ENCODE peak calls at places on chromosomes 6 and 20, in eight cellular contexts. R, F, B, H, Q, P, N and W are unnamed samples.
A peak's percentile ranks its signal among the peaks of the same experiment; 100 is the strongest.

GRCh38 chr6:154386848-154387717 is 30.5 kb upstream of the IPCEF1 start:
- DNase-seq in P (no peak), Q (no peak), B (no peak), F (no peak), H (peak; percentile 87), N (no peak), R (no peak), W (no peak)

GRCh38 chr20:43322851-43323250 is 133.1 kb upstream of the PTPRT start:
- DNase-seq in Q (no peak), F (no peak), P (no peak), R (no peak), H (no peak), N (no peak), B (peak; percentile 21), W (no peak)

GRCh38 chr6:47303383-47303782 is 6.3 kb downstream of the TNFRSF21 start:
- DNase-seq in N (no peak), F (no peak), B (no peak), P (no peak), Q (no peak), R (no peak), H (no peak), W (no peak)

GRCh38 chr20:10511166-10511506 is 76.0 kb downstream of the SLX4IP start:
- DNase-seq in H (no peak), N (no peak), P (no peak), Q (no peak), B (no peak), F (no peak), R (no peak), W (no peak)

GRCh38 chr20:37877832-37878772 is 24.8 kb upstream of the VSTM2L start:
- DNase-seq in N (no peak), P (no peak), H (peak; percentile 75), R (no peak), F (no peak), Q (no peak), B (no peak), W (no peak)

GRCh38 chr6:132084811-132085509 is 133.8 kb upstream of the CCN2 start:
- DNase-seq in N (no peak), Q (no peak), F (no peak), R (no peak), B (no peak), P (no peak), H (no peak), W (no peak)

GRCh38 chr6:43668151-43669028 is 19.2 kb downstream of the MRPS18A start:
- DNase-seq in F (peak; percentile 73), H (peak; percentile 76), B (peak; percentile 79), N (no peak), Q (peak; percentile 44), P (peak; percentile 81), R (peak; percentile 74), W (peak; percentile 98)

GRCh38 chr6:21987501-21987957 is 309.3 kb downstream of the PRL start:
- DNase-seq in H (peak; percentile 5), N (no peak), R (peak; percentile 88), Q (peak; percentile 84), B (peak; percentile 80), F (peak; percentile 48), P (peak; percentile 59), W (peak; percentile 13)

GRCh38 chr6:20877008-20877937 is 343.0 kb downstream of the CDKAL1 start:
- DNase-seq in N (peak; percentile 64), P (peak; percentile 45), H (peak; percentile 93), Q (peak; percentile 53), F (no peak), B (peak; percentile 32), R (peak; percentile 69), W (peak; percentile 5)

GRCh38 chr20:6120491-6120988 is 2.3 kb downstream of the FERMT1 start:
- DNase-seq in H (no peak), P (no peak), N (no peak), B (no peak), Q (no peak), R (no peak), F (no peak), W (no peak)

GRCh38 chr6:113122060-113122459 is 735.1 kb upstream of the MARCKS start:
- DNase-seq in H (peak; percentile 25), N (no peak), B (no peak), F (no peak), R (no peak), P (no peak), Q (no peak), W (peak; percentile 35)

GRCh38 chr6:45479834-45480696 is 102.3 kb upstream of the SUPT3H start:
- DNase-seq in P (no peak), R (no peak), B (no peak), N (no peak), H (no peak), F (no peak), Q (no peak), W (no peak)

GRCh38 chr20:31633339-31633914 is 4.3 kb upstream of the COX4I2 start:
- DNase-seq in Q (no peak), R (no peak), H (no peak), P (no peak), F (peak; percentile 47), B (no peak), N (no peak), W (no peak)
- H3K27ac ChIP-seq in Q (no peak overlapping the region), R (no peak overlapping the region), H (no peak overlapping the region), P (no peak overlapping the region), F (no peak overlapping the region), B (no peak overlapping the region), N (no peak overlapping the region), W (no peak overlapping the region)

GRCh38 chr6:104957301-104958177 is 632 bp downstream of the LIN28B start:
- DNase-seq in P (no peak), H (peak; percentile 16), F (no peak), Q (no peak), B (no peak), N (no peak), R (no peak), W (no peak)
- H3K27ac ChIP-seq in P (no peak overlapping the region), H (peak overlapping the region; percentile 90), F (no peak overlapping the region), Q (no peak overlapping the region), B (no peak overlapping the region), N (no peak overlapping the region), R (no peak overlapping the region), W (no peak overlapping the region)

DNA sequence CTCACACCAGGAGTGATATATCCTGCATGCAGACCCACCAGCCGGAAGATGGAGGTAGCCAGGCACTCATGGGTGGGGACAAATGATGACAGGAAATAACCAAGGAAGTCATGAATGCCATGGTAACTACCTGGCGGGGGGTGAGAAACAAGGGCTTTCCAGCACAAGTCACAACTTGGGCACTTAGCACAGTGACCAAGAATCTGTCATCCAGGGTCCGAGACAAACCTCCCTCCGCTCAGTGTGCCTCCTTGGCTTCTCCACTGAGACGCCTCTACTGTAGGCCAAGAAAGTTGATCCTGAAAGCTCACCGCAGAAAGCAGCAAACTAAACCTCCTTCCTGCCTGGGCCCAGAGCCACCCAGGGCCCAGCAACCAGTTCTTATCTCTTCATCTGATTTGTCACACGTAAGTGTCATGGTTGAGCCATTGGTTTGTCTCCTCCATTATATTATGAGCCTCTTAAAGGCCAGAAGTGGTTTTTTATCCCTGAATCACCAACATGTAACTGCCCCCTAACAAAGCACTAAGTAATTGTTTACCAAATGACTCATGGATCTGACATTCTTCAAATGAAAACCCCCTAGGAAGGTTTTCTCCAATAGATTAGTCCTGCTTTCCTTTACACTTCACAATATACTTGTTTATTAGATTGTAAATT is 84.3 kb upstream of the TAB2 start:
- DNase-seq in F (no peak), Q (no peak), H (peak; percentile 63), B (no peak), P (no peak), N (no peak), R (no peak), W (no peak)
- H3K27ac ChIP-seq in F (no peak overlapping the region), Q (no peak overlapping the region), H (no peak overlapping the region), B (no peak overlapping the region), P (no peak overlapping the region), N (no peak overlapping the region), R (no peak overlapping the region), W (no peak overlapping the region)

DNA sequence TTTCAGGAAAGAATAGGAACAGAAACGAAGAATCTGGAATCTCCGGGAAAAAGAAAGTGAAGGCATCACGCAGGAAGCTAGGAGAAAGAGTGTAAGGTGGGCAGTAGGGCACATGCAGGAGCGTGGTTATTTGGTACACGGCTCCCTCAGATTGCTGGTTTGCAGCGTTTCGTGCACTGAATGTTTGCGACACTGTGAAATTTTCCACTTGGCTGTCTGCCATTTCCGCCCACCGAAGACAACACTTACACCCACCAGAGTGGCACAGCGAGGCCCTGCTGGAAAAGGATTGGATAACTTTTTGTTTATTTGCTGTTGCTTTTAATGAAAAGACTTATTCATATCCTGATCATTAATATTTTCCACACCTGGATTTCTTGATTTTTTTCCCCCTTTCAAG is 248.3 kb downstream of the GMPR start:
- DNase-seq in Q (no peak), P (no peak), H (no peak), N (no peak), F (no peak), B (no peak), R (no peak), W (no peak)
- H3K27ac ChIP-seq in Q (no peak overlapping the region), P (no peak overlapping the region), H (no peak overlapping the region), N (no peak overlapping the region), F (no peak overlapping the region), B (no peak overlapping the region), R (no peak overlapping the region), W (no peak overlapping the region)

DNA sequence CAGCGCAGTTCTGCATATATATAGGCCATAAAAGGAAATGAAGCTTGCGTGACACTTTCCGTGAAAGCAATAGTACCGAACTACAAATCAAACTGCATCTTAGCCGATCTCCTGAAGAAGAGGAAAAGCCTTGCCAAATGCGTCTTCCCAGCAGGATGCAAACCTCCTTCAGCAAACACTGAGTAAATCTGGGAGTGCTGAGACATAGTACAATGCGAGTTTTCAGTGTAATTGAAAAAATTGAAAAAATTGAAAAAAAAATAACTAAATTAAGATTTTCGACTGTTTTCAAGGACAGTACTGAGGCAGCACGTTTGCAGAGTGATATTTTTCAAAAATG is 13.4 kb downstream of the RPP21 start:
- DNase-seq in Q (no peak), P (no peak), R (no peak), N (no peak), F (no peak), B (no peak), H (no peak), W (no peak)
- H3K27ac ChIP-seq in Q (no peak overlapping the region), P (no peak overlapping the region), R (peak overlapping the region; percentile 78), N (no peak overlapping the region), F (no peak overlapping the region), B (no peak overlapping the region), H (no peak overlapping the region), W (no peak overlapping the region)